ENCODE peak calls at places on chromosomes 3 and 15, in four cellular contexts. U, M, V and T are unnamed samples.

GRCh38 chr3:46537316-46537715 is 28.8 kb downstream of the LRRC2 start:
- DNase-seq in U (peak; percentile 43), V (no peak), M (no peak), T (no peak)

GRCh38 chr3:155944081-155944480 is 73.6 kb downstream of the GMPS start:
- DNase-seq in V (no peak), U (no peak), M (no peak), T (no peak)

GRCh38 chr3:8724108-8724752 is 9.4 kb upstream of the CAV3 start:
- DNase-seq in V (no peak), U (no peak), M (no peak), T (no peak)

GRCh38 chr3:73365756-73366397 is 258.9 kb downstream of the PDZRN3 start:
- DNase-seq in M (peak; percentile 61), V (peak; percentile 87), U (peak; percentile 76), T (no peak)

GRCh38 chr3:155184027-155184426 is 103.9 kb downstream of the MME start:
- DNase-seq in M (no peak), V (no peak), U (no peak), T (no peak)

GRCh38 chr3:151008699-151009098 is 36.2 kb upstream of the CLRN1 start:
- DNase-seq in U (peak; percentile 55), M (no peak), V (no peak), T (no peak)

GRCh38 chr3:119681279-119681678 is 4.1 kb upstream of the COX17 start:
- DNase-seq in V (no peak), U (peak; percentile 46), M (no peak), T (no peak)

GRCh38 chr3:123781571-123782275 is 102.4 kb downstream of the MYLK start:
- DNase-seq in U (peak; percentile 81), V (no peak), M (no peak), T (no peak)

GRCh38 chr3:134677987-134678308 is 27.1 kb upstream of the KY start:
- DNase-seq in U (no peak), M (no peak), V (no peak), T (no peak)

GRCh38 chr15:96144734-96145133 is 185.8 kb upstream of the NR2F2 start:
- DNase-seq in V (no peak), U (no peak), M (no peak), T (no peak)

GRCh38 chr3:2623463-2623862 is 486.7 kb downstream of the IL5RA start:
- DNase-seq in U (no peak), V (no peak), M (no peak), T (no peak)

GRCh38 chr15:39785139-39785538 is 2.5 kb upstream of the FSIP1 start:
- DNase-seq in M (no peak), U (no peak), V (no peak), T (no peak)

GRCh38 chr3:134803051-134803505 is 8.0 kb downstream of the EPHB1 start:
- DNase-seq in M (no peak), V (no peak), U (no peak), T (no peak)

GRCh38 chr3:49609815-49610214 is 55.5 kb downstream of the BSN start:
- DNase-seq in V (no peak), U (no peak), M (no peak), T (no peak)

GRCh38 chr15:85771781-85772445 is 22.8 kb downstream of the KLHL25 start:
- DNase-seq in V (peak; percentile 70), M (peak; percentile 86), U (peak; percentile 33), T (no peak)

GRCh38 chr3:138850151-138850550 is 15.4 kb upstream of the PIK3CB start:
- DNase-seq in V (no peak), M (no peak), U (peak; percentile 48), T (no peak)

GRCh38 chr15:80902298-80902801 is 87.3 kb downstream of the MESD start:
- DNase-seq in V (no peak), M (no peak), U (no peak), T (no peak)

GRCh38 chr15:39756806-39757522 is 25.7 kb downstream of the FSIP1 start:
- DNase-seq in V (peak; percentile 36), U (peak; percentile 62), M (no peak), T (no peak)

DNA sequence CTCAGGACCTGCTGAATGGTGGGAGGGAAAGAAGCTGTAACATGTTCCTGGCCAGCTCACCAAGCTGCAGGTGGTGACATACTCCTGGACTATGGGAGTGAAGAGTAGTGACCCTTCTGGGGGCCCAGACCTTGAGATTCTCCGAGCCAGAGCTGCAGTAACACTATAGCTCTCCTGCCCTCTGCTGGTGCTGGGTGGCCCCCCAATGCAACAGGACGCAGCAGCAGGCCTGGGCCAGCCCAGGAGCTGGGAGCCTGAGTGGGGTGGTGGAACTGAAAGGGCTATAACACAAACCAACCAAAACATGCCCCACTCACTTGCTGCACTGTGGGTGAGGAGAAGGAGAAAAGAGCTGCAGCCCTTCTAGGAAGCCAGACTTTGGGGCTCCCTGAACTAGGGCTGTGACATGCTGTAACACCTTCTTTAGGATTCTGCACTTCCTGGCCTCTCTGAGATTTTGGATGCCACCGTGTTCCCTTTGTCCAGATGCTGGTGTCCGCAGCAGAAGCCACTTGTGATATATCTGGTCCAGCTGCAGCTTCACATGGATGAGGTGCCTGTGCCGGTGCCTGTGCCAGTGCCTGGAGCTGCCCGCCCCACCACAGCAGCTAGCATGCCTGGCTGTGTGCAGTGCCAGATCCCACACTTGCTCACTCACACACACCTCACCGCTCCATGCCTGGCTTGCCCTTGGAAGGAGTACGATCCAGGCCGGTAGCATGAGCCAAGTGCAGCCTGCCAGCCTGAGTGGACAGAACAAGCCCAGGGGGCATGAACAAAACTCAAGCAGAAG is 636.8 kb upstream of the KCNMB2 start:
- DNase-seq in V (no peak), M (no peak), U (no peak), T (no peak)
- TF ChIP-seq CTCF in V (no peak), M (no peak), U (no peak), T (no peak)

GRCh38 chr3:112634786-112635541 is 6.0 kb downstream of the CCDC80 start:
- DNase-seq in U (no peak), M (no peak), V (no peak), T (no peak)

GRCh38 chr3:112633757-112634156 is 7.2 kb downstream of the CCDC80 start:
- DNase-seq in U (no peak), M (no peak), V (peak; percentile 63), T (no peak)

GRCh38 chr3:112633191-112633590 is 7.8 kb downstream of the CCDC80 start:
- DNase-seq in V (no peak), M (no peak), U (no peak), T (no peak)

GRCh38 chr3:112631257-112631656 is 9.7 kb downstream of the CCDC80 start:
- DNase-seq in U (no peak), M (no peak), V (no peak), T (no peak)

GRCh38 chr3:112632596-112632995 is 8.3 kb downstream of the CCDC80 start:
- DNase-seq in M (no peak), V (no peak), U (no peak), T (no peak)
- H3K4me3 ChIP-seq in M (no peak overlapping the region), V (no peak overlapping the region), U (peak overlapping the region; percentile 15), T (peak overlapping the region; percentile 5)

GRCh38 chr3:196968233-196969000 is at the start of gene PIGZ:
- DNase-seq in V (no peak), M (peak; percentile 44), U (peak; percentile 27), T (no peak)
- H3K27me3 ChIP-seq in V (no peaks in the 10 kb centered on the region), M (no peaks in the 10 kb centered on the region), U (no peaks in the 10 kb centered on the region), T (no peaks in the 10 kb centered on the region)

DNA sequence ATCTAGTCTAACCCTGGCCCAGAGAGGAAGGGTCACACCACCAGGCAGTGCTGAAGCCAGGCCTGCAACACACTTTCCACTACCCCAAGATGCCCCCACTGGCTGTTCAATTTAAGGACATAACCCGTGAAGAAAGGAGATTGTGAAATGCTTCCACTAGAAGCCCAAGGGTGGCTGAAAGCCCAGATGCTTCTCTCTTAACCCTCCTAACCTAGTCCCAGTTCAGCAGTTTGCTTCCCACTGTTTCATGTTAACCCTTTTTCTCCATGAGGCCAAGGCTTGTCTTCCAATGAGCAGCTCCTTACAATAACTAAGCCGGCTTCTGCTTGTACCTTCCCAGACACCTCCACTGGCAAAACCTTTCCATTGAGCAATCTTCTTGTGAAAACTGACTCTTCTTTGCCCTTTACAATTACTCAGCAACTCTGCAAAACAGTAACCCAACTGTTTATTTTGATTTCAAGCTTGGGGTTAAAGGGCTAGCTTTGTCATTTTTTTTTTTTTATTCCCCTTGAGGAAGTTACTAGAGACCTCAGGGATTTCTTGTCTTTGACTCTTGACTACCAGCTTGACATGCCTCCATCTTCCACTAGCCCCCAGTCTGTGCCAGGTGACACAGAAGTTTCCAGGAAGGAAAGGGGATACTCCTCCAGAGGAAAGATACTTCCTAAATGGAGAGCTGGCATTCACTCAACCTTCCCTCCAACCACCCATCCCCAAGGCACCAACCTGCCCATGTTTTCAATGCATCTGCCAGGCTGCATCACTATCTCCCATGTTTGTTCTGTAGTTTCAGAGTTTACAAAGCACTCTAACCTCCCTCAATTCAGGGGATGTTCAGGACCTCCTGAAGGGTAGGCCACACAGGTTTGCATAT is 198.6 kb upstream of the LPP start:
- DNase-seq in V (peak; percentile 34), M (peak; percentile 43), U (peak; percentile 90), T (peak; percentile 75)
- TF ChIP-seq CTCF in V (no peak), M (no peak), U (no peak), T (no peak)

GRCh38 chr15:32122013-32122412 is 91.7 kb downstream of the CHRNA7 start:
- DNase-seq in V (no peak), M (no peak), U (no peak), T (no peak)

GRCh38 chr15:32120577-32121465 is 90.5 kb downstream of the CHRNA7 start:
- DNase-seq in U (no peak), M (no peak), V (no peak), T (no peak)

GRCh38 chr15:32117122-32117521 is 86.8 kb downstream of the CHRNA7 start:
- DNase-seq in M (no peak), U (no peak), V (no peak), T (no peak)

GRCh38 chr15:32119286-32119685 is 89.0 kb downstream of the CHRNA7 start:
- DNase-seq in V (no peak), U (no peak), M (no peak), T (no peak)

DNA sequence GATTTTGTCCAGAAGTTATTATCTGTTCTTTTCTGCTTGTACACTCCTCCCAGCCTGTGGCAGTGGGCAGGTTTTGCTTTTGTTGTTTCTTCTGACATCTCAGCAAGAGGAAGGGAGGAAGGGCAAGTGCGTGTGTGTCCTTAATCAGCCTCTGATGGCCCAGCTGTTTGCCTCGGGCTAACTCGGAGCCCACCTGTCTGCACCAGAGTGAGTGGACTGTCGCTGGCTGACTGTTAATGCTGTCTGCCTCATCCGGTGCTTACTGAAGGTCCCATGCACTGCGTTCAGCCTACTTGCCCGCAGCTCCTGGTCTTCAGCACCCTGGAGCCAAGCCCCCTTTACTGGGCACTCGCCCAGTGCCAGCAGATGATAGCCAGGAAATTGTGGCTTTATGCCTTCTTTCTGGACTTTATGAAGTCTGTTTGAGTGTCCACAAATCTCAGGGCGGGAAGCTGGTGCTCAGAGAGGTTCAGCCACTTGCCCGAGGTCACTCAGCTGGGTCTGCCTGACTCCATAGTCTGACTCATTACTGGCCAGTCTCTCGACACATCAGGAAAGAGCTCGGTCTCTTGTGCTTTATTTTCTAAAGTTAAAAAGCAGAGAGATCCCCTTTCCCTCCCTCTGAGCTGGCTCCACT is 89.5 kb downstream of the CHRNA7 start:
- DNase-seq in U (no peak), V (no peak), M (no peak), T (no peak)
- H3K4me3 ChIP-seq in U (no peak overlapping the region), V (no peak overlapping the region), M (no peak overlapping the region), T (no peak overlapping the region)